ENCODE peak calls at places on chromosomes 2 and 18, in five cellular contexts. B is fibroblast of mammary gland, X is Peyer's patch, R is astrocyte of the spinal cord, H is kidney. Q is an unnamed sample.
A peak's percentile ranks its signal among the peaks of the same experiment; 100 is the strongest.

GRCh38 chr2:117603569-117603968 is 210.9 kb upstream of the DDX18 start:
- DNase-seq in B (no peak), X (no peak), R (peak; percentile 0), H (no peak), Q (no peak)

GRCh38 chr2:227164745-227165350 is 424 bp downstream of the COL4A3 start:
- DNase-seq in B (no peak), X (peak; percentile 84), R (no peak), H (peak; percentile 75), Q (no peak)

GRCh38 chr2:84873350-84873749 is 7.5 kb downstream of the TRABD2A start:
- DNase-seq in B (no peak), X (no peak), R (no peak), H (no peak), Q (no peak)

GRCh38 chr2:60337142-60337497 is 216.3 kb downstream of the BCL11A start:
- DNase-seq in B (no peak), X (peak; percentile 73), R (no peak), H (no peak), Q (no peak)

GRCh38 chr2:205070889-205071288 is 525.6 kb downstream of the PARD3B start:
- DNase-seq in B (no peak), X (no peak), R (no peak), H (no peak), Q (no peak)

GRCh38 chr2:206125914-206126313 is 33.3 kb downstream of the NDUFS1 start:
- DNase-seq in B (no peak), X (no peak), R (no peak), H (no peak), Q (peak; percentile 18)

GRCh38 chr2:67463810-67464209 is 66.7 kb downstream of the ETAA1 start:
- DNase-seq in B (peak; percentile 50), X (no peak), R (peak; percentile 52), H (no peak), Q (no peak)

GRCh38 chr2:111239107-111239506 is 118.4 kb downstream of the BCL2L11 start:
- DNase-seq in B (no peak), X (no peak), R (no peak), H (no peak), Q (no peak)

GRCh38 chr2:166539340-166540162 is 45.5 kb upstream of the SCN7A start:
- DNase-seq in B (peak; percentile 76), X (no peak), R (peak; percentile 74), H (no peak), Q (peak; percentile 81)

DNA sequence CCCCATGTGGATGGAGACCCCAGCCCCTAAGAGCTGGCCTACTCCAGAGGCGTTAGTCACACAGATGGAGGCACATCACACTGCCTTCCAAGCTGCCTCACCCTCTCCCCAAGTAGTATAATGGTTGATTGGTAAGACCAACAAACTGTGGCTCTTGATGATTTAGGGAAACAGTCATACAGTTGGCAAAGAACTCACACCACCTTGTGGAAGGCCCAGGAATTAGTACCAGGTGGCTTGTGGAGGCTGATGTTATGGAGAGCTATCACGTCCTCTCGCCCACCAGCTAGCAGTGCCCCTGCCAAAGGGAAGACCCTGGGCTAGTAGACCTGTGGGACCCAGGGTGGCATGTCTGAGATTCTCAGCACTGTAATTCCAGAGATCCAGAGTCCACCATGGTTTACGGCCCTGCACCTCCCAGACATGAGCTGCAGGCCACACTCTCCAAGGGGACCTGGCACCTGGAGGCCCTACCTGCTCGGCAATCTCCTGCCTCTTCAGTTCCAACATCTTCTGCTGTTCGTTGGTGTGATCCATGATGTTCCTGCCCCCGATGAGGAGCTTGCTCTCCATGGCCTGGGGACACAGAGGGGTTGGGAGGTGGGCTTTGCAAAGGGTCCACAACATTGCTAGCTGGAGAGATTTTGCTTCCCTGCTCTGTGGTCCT is 26.3 kb downstream of the KIF3C start:
- DNase-seq in B (no peak), X (no peak), R (no peak), H (peak; percentile 29), Q (peak; percentile 26)
- TF ChIP-seq CTCF in B (no peak), X (no peak), R (no peak), H (no peak), Q (peak; percentile 39)

GRCh38 chr18:10524507-10525425 is 1.1 kb upstream of the NAPG start:
- DNase-seq in B (peak; percentile 80), X (no peak), R (peak; percentile 7), H (no peak), Q (peak; percentile 52)
- H3K4me3 ChIP-seq in B (peak overlapping the region; percentile 95), X (peak overlapping the region; percentile 78), R (no peak overlapping the region), H (peak overlapping the region; percentile 96), Q (no peak overlapping the region)

GRCh38 chr2:39728941-39729351 is 50.1 kb downstream of the THUMPD2 start:
- DNase-seq in B (peak; percentile 38), X (peak; percentile 69), R (peak; percentile 26), H (no peak), Q (peak; percentile 73)
- TF ChIP-seq CTCF in B (peak; percentile 82), X (no peak), R (peak; percentile 75), H (peak; percentile 62), Q (peak; percentile 87)

DNA sequence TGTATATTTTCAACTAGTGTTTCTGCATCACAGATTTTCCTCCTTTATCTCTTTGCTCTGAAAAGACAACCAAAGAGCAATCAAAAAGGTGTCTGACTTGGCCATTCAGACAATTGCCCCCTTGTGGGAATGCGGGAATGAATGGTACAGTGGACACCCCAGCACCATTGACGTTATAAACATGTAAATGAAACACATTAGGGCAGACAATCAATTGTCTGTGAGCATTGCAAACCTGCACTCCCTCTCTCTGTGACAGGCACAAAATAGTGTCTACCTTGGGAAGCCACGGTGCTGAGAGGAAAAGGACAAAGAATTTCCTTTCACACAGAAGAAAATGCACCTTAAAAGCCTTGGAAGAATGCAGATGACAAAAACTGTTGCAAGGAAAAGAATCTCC is 8.0 kb downstream of the ZEB2 start:
- DNase-seq in B (no peak), X (no peak), R (peak; percentile 24), H (no peak), Q (no peak)
- H3K4me3 ChIP-seq in B (no peak overlapping the region), X (no peak overlapping the region), R (no peak overlapping the region), H (peak overlapping the region; percentile 61), Q (no peak overlapping the region)

GRCh38 chr2:61758991-61759390 is 94.9 kb downstream of the FAM161A start:
- DNase-seq in B (peak; percentile 97), X (no peak), R (peak; percentile 67), H (no peak), Q (peak; percentile 97)

GRCh38 chr2:61762292-61762691 is 91.6 kb downstream of the FAM161A start:
- DNase-seq in B (no peak), X (no peak), R (peak; percentile 8), H (no peak), Q (no peak)

GRCh38 chr2:61759718-61760117 is 94.1 kb downstream of the FAM161A start:
- DNase-seq in B (peak; percentile 84), X (no peak), R (peak; percentile 71), H (no peak), Q (peak; percentile 87)

GRCh38 chr2:61764035-61764800 is 89.6 kb downstream of the FAM161A start:
- DNase-seq in B (peak; percentile 98), X (peak; percentile 99), R (peak; percentile 99), H (peak; percentile 99), Q (peak; percentile 100)

DNA sequence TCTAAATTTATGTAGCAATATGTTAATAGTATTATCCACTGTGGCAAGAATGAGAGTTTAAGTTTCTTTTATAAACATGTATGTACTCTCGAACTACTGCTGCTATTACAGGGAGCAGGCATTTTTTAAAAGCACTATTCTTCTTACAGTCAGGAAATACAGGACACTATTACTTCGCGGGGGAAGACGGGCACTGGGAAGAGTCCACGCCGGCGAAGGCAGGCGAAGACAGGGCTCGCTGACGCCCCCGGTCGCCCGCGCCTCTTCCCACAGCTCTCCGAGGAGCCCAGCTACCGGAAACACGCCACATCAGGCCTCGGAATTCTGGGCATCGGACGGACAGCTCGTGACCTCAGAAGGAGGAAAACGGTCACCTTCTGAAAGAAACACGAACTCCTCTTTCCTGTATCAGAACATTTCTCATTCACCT is 90.2 kb downstream of the FAM161A start:
- DNase-seq in B (peak; percentile 89), X (peak; percentile 83), R (peak; percentile 84), H (peak; percentile 94), Q (peak; percentile 89)
- TF ChIP-seq CTCF in B (no peak), X (no peak), R (peak; percentile 25), H (no peak), Q (peak; percentile 43)

GRCh38 chr2:65121-65520 is 18.8 kb upstream of the FAM110C start:
- DNase-seq in B (no peak), X (no peak), R (no peak), H (no peak), Q (no peak)
- H3K4me3 ChIP-seq in B (no peak overlapping the region), X (no peak overlapping the region), R (no peak overlapping the region), H (no peak overlapping the region), Q (no peak overlapping the region)

DNA sequence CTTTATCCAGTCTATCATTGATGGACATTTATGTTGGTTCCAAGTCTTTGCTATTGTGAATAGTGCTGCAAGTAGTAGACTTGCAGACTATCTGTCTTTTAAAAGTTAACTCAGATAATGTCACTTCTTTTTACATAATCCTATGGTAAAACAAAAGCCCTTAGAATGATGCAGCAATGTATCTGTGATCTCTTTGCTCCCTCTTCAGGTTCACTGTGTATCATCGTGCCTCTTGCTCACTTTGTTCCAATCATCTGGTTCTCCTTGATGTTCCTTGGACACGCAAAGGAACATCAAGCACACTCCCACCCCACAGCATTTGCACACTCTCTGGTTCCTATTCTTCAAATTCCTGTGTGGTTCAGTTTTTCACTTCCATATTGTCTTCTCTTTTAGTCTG is 472.5 kb upstream of the ZNF804A start:
- DNase-seq in B (no peak), X (no peak), R (no peak), H (no peak), Q (peak; percentile 0)
- TF ChIP-seq CTCF in B (no peak), X (no peak), R (no peak), H (no peak), Q (no peak)

GRCh38 chr2:133362061-133362476 is 206.2 kb downstream of the NCKAP5 start:
- DNase-seq in B (peak; percentile 19), X (no peak), R (peak; percentile 70), H (no peak), Q (peak; percentile 61)
- H3K4me3 ChIP-seq in B (no peak overlapping the region), X (no peak overlapping the region), R (no peak overlapping the region), H (no peak overlapping the region), Q (peak overlapping the region; percentile 8)

Q was measured in choroid plexus epithelial cell.